ENCODE peak calls at places on chromosomes 1 and 21, in five cellular contexts. W is esophagus squamous epithelium, Q is endothelial cell of umbilical vein, U is IMR-90, M is A549. V is an unnamed sample.
A peak's percentile ranks its signal among the peaks of the same experiment; 100 is the strongest.

GRCh38 chr1:94418664-94419655 is 771 bp downstream of the ABCD3 start:
- DNase-seq in Q (peak; percentile 69), W (no peak), U (peak; percentile 24), M (peak; percentile 22), V (no peak)

GRCh38 chr1:46556822-46557221 is 5.4 kb upstream of the KNCN start:
- DNase-seq in U (peak; percentile 56), W (no peak), M (peak; percentile 17), Q (peak; percentile 14), V (peak; percentile 70)

GRCh38 chr1:68782890-68783289 is 286.0 kb upstream of the DEPDC1 start:
- DNase-seq in Q (no peak), W (no peak), U (no peak), M (no peak), V (no peak)

GRCh38 chr1:172265905-172266304 is 154.6 kb upstream of the C1orf105 start:
- DNase-seq in U (no peak), Q (no peak), W (no peak), M (no peak), V (no peak)

GRCh38 chr1:240031414-240031813 is 60.3 kb upstream of the FMN2 start:
- DNase-seq in M (peak; percentile 41), W (no peak), Q (peak; percentile 55), U (peak; percentile 64), V (no peak)

GRCh38 chr21:31354122-31354521 is 10.1 kb upstream of the TIAM1 start:
- DNase-seq in Q (no peak), M (no peak), U (no peak), W (no peak), V (no peak)

GRCh38 chr1:70685300-70686286 is 274.5 kb downstream of the CTH start:
- DNase-seq in W (no peak), M (peak; percentile 58), U (peak; percentile 48), Q (peak; percentile 64), V (peak; percentile 13)

GRCh38 chr1:41528726-41529605 is 44.5 kb upstream of the EDN2 start:
- DNase-seq in U (no peak), M (no peak), Q (no peak), W (no peak), V (no peak)

GRCh38 chr1:154512760-154513159 is 10.5 kb upstream of the SHE start:
- DNase-seq in W (no peak), Q (no peak), M (no peak), U (no peak), V (no peak)

GRCh38 chr1:212452323-212453155 is 19.8 kb downstream of the NENF start:
- DNase-seq in U (peak; percentile 84), W (no peak), M (no peak), Q (peak; percentile 48), V (no peak)

DNA sequence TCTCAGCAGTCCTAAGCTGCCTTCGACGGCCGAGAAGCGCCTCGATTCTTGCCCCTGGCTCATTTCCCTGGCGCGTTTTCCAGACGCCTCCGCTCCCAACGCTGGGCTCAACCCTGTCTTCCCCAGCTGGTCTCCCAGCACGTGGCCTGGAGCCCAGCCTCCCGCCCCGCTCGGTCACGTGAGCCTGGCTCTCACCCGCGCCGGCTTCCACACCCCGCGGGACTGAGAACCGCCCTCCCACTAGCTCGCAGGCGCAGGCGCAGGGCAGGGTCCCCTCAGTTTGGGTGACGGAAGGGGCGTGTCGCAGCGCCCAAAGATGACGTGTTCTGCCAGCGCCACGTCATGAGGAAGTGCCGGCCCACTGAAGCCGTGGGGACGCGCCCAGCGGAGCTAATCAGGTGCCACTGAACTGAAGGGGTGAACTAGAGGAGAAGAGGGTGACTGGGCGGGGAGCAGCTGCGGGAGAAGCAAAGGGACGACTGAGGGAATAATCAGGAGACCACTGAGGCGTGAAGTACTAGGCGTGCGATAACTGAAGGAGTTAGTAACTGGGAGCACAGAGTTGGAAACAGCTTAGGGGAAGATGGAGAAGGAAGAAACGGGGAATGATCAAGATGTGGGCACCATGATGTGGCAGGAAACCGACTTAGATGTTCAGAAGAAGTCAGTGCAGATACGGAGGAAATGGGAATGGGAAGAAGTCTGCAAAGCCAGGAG is at the start of gene DHDDS:
- DNase-seq in Q (peak; percentile 99), W (peak; percentile 93), U (peak; percentile 97), M (peak; percentile 97), V (peak; percentile 72)
- TF ChIP-seq POLR2A in Q (peak; percentile 83), W (peak; percentile 85), U (peak; percentile 88), M (peak; percentile 68), V (peak; percentile 71)

GRCh38 chr1:226699166-226699565 is 39.9 kb downstream of the ITPKB start:
- DNase-seq in Q (no peak), W (no peak), M (no peak), U (no peak), V (no peak)

GRCh38 chr1:226700861-226701260 is 38.2 kb downstream of the ITPKB start:
- DNase-seq in W (no peak), M (no peak), U (no peak), Q (no peak), V (no peak)

GRCh38 chr1:226704169-226704921 is 34.7 kb downstream of the ITPKB start:
- DNase-seq in W (no peak), Q (no peak), U (no peak), M (no peak), V (no peak)

GRCh38 chr1:226702957-226703831 is 35.9 kb downstream of the ITPKB start:
- DNase-seq in W (no peak), Q (peak; percentile 73), U (peak; percentile 94), M (peak; percentile 60), V (peak; percentile 65)

GRCh38 chr1:226702318-226702956 is 36.6 kb downstream of the ITPKB start:
- DNase-seq in U (peak; percentile 88), Q (no peak), M (no peak), W (no peak), V (no peak)
- TF ChIP-seq POLR2A in U (no peak), Q (no peak), M (no peak), W (no peak), V (no peak)

GRCh38 chr1:181151378-181152326 is 63.2 kb downstream of the IER5 start:
- DNase-seq in W (no peak), Q (no peak), U (peak; percentile 51), M (no peak), V (no peak)
- TF ChIP-seq POLR2A in W (no peak), Q (no peak), U (no peak), M (no peak), V (no peak)

DNA sequence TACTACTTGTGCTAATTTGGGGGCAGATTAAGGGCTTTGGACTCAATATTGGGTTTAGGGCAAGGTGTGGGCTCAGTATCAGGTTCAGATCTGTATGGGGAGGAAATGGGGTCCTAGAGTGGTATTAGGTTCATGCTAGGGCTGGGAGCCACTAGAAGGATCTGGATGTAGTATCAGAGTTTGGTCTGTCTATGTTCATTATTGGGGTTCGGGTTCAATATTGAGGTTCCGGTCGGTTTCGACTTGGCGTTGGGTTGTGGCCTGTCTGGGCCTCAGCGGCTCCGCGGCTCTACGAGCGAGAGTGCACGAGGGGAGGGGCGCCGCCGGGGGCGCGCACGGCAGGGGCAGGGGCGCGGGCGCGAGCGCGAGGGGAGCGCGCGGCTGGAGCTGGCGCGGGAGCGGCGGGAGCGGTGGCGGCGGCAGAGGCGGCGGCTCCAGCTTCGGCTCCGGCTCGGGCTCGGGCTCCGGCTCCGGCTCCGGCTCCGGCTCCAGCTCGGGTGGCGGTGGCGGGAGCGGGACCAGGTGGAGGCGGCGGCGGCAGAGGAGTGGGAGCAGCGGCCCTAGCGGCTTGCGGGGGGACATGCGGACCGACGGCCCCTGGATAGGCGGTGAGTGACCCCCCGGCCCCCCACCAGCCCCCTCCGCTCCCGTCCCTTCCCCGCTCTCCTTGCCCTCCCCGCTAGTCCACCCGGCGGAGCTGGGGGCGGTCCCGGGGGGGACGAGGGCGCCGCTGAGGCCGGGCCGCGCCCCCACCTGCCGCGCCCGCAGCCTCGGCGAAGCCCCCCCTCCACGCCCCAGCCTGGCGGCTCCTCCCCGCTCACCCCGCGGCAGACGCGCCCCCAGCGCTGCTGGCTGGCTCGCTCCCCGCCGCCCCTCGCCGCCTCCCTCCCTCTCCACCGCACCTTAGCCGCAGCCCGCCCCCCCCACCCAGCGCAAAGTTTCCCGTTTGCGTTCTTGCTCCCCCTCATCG is at the start of gene PTPRF:
- DNase-seq in U (peak; percentile 48), Q (peak; percentile 60), M (peak; percentile 50), W (no peak), V (peak; percentile 67)
- TF ChIP-seq POLR2A in U (no peak), Q (no peak), M (no peak), W (no peak), V (peak; percentile 18)

GRCh38 chr1:1529321-1529720 is 11.1 kb downstream of the TMEM240 start:
- DNase-seq in W (no peak), U (no peak), M (no peak), Q (no peak), V (no peak)
- TF ChIP-seq POLR2A in W (no peak), U (no peak), M (no peak), Q (no peak), V (no peak)

GRCh38 chr1:156726549-156727226 is 1.6 kb upstream of the METTL25B start:
- DNase-seq in U (peak; percentile 66), Q (peak; percentile 62), W (no peak), M (peak; percentile 79), V (no peak)

GRCh38 chr1:156725683-156726280 is 2.5 kb upstream of the METTL25B start:
- DNase-seq in U (peak; percentile 89), M (peak; percentile 89), Q (peak; percentile 86), W (no peak), V (peak; percentile 73)

GRCh38 chr1:156717411-156717810 is 10.9 kb upstream of the METTL25B start:
- DNase-seq in Q (peak; percentile 21), M (no peak), W (no peak), U (no peak), V (no peak)

DNA sequence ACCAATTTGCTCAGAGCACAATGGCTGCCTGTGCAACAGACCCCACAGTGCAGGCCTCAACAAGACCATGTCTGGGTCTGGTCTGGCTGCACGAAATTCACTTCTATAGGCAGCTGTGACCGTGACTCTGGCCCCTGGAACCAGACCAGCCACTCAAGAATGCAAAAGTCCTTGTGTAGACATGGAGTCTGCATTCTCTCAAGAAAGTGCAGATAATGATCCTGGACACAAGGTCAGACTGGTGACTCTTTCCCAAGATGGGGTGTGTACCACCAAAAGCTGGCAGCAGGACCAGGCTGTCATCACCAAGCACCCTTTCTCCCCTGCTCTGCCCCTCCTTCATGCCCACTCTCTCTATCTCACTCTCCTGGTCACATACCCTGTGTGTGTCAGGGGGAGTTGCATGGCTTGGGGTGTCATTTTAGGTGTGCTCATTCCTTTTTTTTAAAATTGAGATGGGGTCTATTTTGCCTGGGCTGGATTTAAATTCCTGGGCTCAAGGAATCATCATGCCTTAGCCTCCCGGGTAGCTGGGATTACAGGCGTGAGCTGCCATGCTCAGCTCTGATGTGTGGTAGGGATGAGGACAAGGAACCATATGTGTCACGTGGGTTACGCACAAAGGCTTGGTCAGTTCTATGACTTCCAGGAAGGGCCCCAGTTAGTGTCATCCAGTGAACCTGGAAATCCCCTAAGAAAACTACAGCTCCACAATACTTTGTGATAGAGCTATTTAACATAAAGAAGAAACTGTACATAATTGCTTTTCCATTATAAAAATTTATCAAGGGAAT is 6.9 kb upstream of the METTL25B start:
- DNase-seq in U (no peak), W (no peak), Q (no peak), M (no peak), V (no peak)
- TF ChIP-seq POLR2A in U (no peak), W (no peak), Q (no peak), M (no peak), V (no peak)

V was measured in H54.